ENCODE peak calls at places on chromosomes 4 and X, in four cellular contexts. P is DMS53; N is HuH-7; D is stimulated activated CD4-positive, alpha-beta T cell treated with anti-CD3 and anti-CD28 coated beads, TNF-alpha, amount 100 ng/mL, for 4 hours. T is an unnamed sample.

GRCh38 chr4:75708218-75708691 is 16.1 kb upstream of the USO1 start:
- DNase-seq in P (peak; percentile 17), N (no peak), D (no peak), T (no peak)

GRCh38 chr4:26144526-26145167 is 176.2 kb upstream of the RBPJ start:
- DNase-seq in P (no peak), N (peak; percentile 40), D (no peak), T (no peak)

GRCh38 chr4:7787681-7788141 is 151.9 kb downstream of the AFAP1 start:
- DNase-seq in P (no peak), N (no peak), D (no peak), T (no peak)

GRCh38 chrX:83845397-83845796 is 15.5 kb upstream of the CYLC1 start:
- DNase-seq in P (peak; percentile 78), N (no peak), D (no peak), T (peak; percentile 37)

GRCh38 chr4:106095408-106095807 is 200.1 kb downstream of the NPNT start:
- DNase-seq in P (no peak), N (no peak), D (no peak), T (no peak)

GRCh38 chrX:24260827-24261550 is 52.9 kb downstream of the SUPT20HL2 start:
- DNase-seq in P (no peak), N (no peak), D (no peak), T (no peak)

GRCh38 chr4:102623622-102624021 is 122.5 kb downstream of the NFKB1 start:
- DNase-seq in P (peak; percentile 43), N (peak; percentile 37), D (no peak), T (peak; percentile 38)

GRCh38 chr4:118816538-118817177 is 19.3 kb downstream of the SEC24D start:
- DNase-seq in P (no peak), N (no peak), D (no peak), T (no peak)

GRCh38 chr4:58138786-58139185 is 1028.6 kb upstream of the IGFBP7 start:
- DNase-seq in P (no peak), N (no peak), D (no peak), T (no peak)

GRCh38 chr4:76569695-76570094 is 134.7 kb downstream of the SHROOM3 start:
- DNase-seq in P (peak; percentile 50), N (no peak), D (no peak), T (no peak)

GRCh38 chr4:74440356-74440755 is 4.6 kb upstream of the AREG start:
- DNase-seq in P (peak; percentile 2), N (no peak), D (no peak), T (no peak)

GRCh38 chrX:40132751-40133150 is 35.0 kb upstream of the BCOR start:
- DNase-seq in P (no peak), N (no peak), D (no peak), T (no peak)

GRCh38 chr4:151859646-151860045 is 98.8 kb upstream of the GATB start:
- DNase-seq in P (no peak), N (no peak), D (no peak), T (no peak)

GRCh38 chrX:131802836-131803626 is 220.1 kb upstream of the STK26 start:
- DNase-seq in P (peak; percentile 60), N (peak; percentile 48), D (no peak), T (peak; percentile 74)

T was measured in HEK293T.